ENCODE peak calls at places on chromosomes 12 and 14, in six cellular contexts. M is astrocyte of the cerebellum, S is fibroblast of villous mesenchyme, J is brain microvascular endothelial cell, Z is A549, Y is GM23338. R is an unnamed sample.

GRCh38 chr14:104865631-104866441 is 768 bp downstream of the CEP170B start:
- DNase-seq in Y (peak), S (peak), M (peak), J (peak), Z (peak), R (peak)

GRCh38 chr14:61836184-61836583 is 74.0 kb downstream of the SNAPC1 start:
- DNase-seq in J (no peak), Y (peak), Z (no peak), M (no peak), S (no peak), R (no peak)

GRCh38 chr14:60655114-60655897 is 6.0 kb upstream of the SIX1 start:
- DNase-seq in J (no peak), S (no peak), Z (no peak), Y (peak), M (no peak), R (no peak)

GRCh38 chr12:104142543-104142942 is 4.5 kb upstream of the NFYB start:
- DNase-seq in Z (no peak), M (no peak), J (no peak), Y (peak), S (no peak), R (no peak)

GRCh38 chr12:68158427-68158826 is 1.1 kb downstream of the IFNG start:
- DNase-seq in S (peak), Z (no peak), Y (peak), M (no peak), J (peak), R (no peak)

GRCh38 chr14:102968306-102968705 is 45.8 kb downstream of the AMN start:
- DNase-seq in Y (no peak), Z (no peak), M (no peak), J (no peak), S (no peak), R (no peak)

GRCh38 chr14:106294324-106294723 is 767.9 kb downstream of the TMEM121 start:
- DNase-seq in M (no peak), Z (no peak), J (no peak), S (no peak), Y (no peak), R (no peak)

GRCh38 chr14:64717870-64718269 is 13.6 kb downstream of the PLEKHG3 start:
- DNase-seq in Y (no peak), Z (no peak), M (no peak), S (no peak), J (no peak), R (no peak)

GRCh38 chr14:70013269-70013873 is 134.2 kb downstream of the SMOC1 start:
- DNase-seq in J (no peak), Y (peak), M (no peak), Z (peak), S (no peak), R (no peak)

GRCh38 chr12:120064054-120064940 is 52.3 kb downstream of the RAB35 start:
- DNase-seq in J (no peak), S (no peak), Z (no peak), M (no peak), Y (peak), R (no peak)

GRCh38 chr12:25184132-25184531 is 10.8 kb downstream of the DNAI7 start:
- DNase-seq in Z (no peak), M (no peak), S (no peak), J (no peak), Y (no peak), R (no peak)

DNA sequence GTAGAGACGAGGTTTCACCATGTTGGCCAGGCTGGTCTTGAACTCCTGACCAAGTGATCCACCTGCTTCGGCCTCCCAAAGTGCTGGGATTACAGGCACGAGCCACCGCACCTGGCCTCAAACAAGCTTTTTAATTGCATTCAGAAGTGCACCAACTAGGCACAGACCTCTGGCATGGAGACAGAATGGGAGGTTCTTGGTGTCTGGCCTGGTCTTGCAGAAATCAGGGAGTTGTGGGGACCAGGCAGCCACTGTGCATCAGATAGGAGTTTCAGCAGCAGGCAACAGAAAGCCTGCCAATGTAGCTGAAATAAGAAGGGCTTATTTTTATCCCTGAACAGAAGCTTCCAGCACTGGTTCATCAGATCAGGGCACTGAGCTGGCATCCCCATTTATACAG is 22.2 kb upstream of the TCL1B start:
- DNase-seq in Z (no peak), S (no peak), J (no peak), Y (no peak), M (no peak), R (no peak)
- H3K4me3 ChIP-seq in Z (no peak), S (no peak), J (no peak), Y (no peak), M (no peak), R (no peak)

GRCh38 chr12:106302401-106303201 is at the start of gene TCP11L2:
- DNase-seq in S (peak), J (peak), Z (peak), M (no peak), Y (peak), R (peak)
- H3K4me3 ChIP-seq in S (peak), J (peak), Z (peak), M (peak), Y (peak), R (peak)

GRCh38 chr14:24189460-24189859 is 844 bp upstream of the IPO4 start:
- DNase-seq in Z (no peak), J (no peak), M (no peak), Y (no peak), S (no peak), R (no peak)
- H3K4me3 ChIP-seq in Z (no peak), J (no peak), M (no peak), Y (no peak), S (no peak), R (no peak)

DNA sequence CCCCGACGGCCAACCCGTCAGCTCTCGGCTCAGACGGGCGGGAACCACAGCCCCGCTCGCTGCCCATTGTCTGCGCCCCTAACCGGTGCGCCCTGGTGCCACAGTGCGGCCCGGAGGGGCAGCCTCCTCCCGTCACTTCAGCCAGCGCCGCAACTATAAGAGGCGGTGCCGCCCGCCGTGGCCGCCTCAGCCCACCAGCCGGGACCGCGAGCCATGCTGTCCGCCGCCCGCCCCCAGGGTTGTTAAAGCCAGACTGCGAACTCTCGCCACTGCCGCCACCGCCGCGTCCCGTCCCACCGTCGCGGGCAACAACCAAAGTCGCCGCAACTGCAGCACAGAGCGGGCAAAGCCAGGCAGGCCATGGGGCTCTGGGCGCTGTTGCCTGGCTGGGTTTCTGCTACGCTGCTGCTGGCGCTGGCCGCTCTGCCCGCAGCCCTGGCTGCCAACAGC is at the start of gene WNT1:
- DNase-seq in S (no peak), Y (no peak), J (no peak), M (no peak), Z (no peak), R (no peak)
- H3K4me3 ChIP-seq in S (peak), Y (peak), J (no peak), M (no peak), Z (peak), R (no peak)

GRCh38 chr14:73209943-73210342 is 27.4 kb upstream of the PAPLN start:
- DNase-seq in J (no peak), Z (no peak), Y (no peak), M (peak), S (peak), R (peak)
- H3K4me3 ChIP-seq in J (no peak), Z (no peak), Y (no peak), M (no peak), S (no peak), R (no peak)

GRCh38 chr12:92989715-92990484 is 60.8 kb upstream of the EEA1 start:
- DNase-seq in Z (no peak), J (no peak), S (no peak), M (no peak), Y (no peak), R (no peak)

GRCh38 chr12:92988622-92989130 is 59.6 kb upstream of the EEA1 start:
- DNase-seq in M (no peak), S (no peak), J (no peak), Y (no peak), Z (no peak), R (no peak)

GRCh38 chr12:92987362-92987761 is 58.3 kb upstream of the EEA1 start:
- DNase-seq in S (peak), Z (peak), Y (peak), J (peak), M (peak), R (peak)

GRCh38 chr12:92991134-92991533 is 62.0 kb upstream of the EEA1 start:
- DNase-seq in M (no peak), J (no peak), S (no peak), Y (no peak), Z (no peak), R (no peak)

DNA sequence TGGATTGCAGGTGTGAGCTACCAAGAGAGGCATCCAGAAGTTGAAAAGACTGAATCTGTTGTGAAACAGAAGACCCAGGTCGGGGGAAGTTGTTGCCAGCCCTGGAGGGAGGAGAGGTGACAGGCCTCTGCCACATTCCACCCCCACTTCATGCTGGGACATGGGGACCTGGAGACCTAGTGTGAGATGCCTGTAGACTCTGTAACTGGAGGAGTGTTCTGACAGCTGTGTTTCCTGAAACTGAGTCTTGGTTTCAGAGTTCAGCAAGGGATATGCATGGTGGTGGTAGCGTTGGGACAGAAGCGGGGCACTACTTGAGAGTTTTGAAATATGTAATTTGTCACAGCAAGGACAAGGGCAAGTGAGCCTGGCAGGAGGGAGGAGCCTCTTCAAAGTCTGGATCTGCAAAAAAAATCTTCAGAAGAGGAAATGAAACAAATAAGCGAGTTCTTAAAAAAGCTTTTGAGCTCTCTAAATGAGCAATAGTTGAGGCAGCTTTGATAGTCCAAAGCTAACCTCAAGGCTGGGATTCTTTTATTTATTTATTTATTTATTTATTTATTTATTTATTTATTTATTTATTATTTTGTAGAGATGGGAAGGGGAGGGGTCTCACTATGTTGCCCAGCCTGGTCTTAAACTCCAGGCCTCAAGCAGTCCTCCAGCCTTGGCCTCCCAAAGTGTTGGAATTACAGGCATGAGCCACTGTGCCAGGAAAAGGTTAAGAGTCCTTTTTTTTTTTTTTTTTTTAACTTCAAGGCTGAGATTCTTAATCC is 58.9 kb upstream of the EEA1 start:
- DNase-seq in Y (peak), M (no peak), J (no peak), S (no peak), Z (no peak), R (no peak)
- H3K4me3 ChIP-seq in Y (no peak), M (no peak), J (no peak), S (no peak), Z (no peak), R (no peak)

R was measured in astrocyte of the spinal cord.